ENCODE peak calls at places on chromosomes 6 and 20, in seven cellular contexts. N, I, V, Z, C, E and U are unnamed samples.

GRCh38 chr20:9071976-9072726 is 3.3 kb downstream of the PLCB4 start:
- DNase-seq in N (no peak), I (no peak), V (no peak), Z (no peak), C (no peak), E (no peak), U (no peak)

GRCh38 chr6:36052092-36052491 is 24.5 kb downstream of the MAPK14 start:
- DNase-seq in N (no peak), I (no peak), V (no peak), Z (no peak), C (no peak), E (no peak), U (no peak)

GRCh38 chr20:2524435-2525272 is 11.7 kb upstream of the TMC2 start:
- DNase-seq in N (peak; percentile 81), I (peak; percentile 92), V (peak; percentile 86), Z (peak; percentile 89), C (peak; percentile 94), E (peak; percentile 85), U (peak; percentile 95)

GRCh38 chr6:6984585-6985366 is 123.0 kb upstream of the RREB1 start:
- DNase-seq in N (no peak), I (no peak), V (peak; percentile 53), Z (no peak), C (no peak), E (no peak), U (no peak)

GRCh38 chr6:39303425-39304153 is 10.6 kb downstream of the KCNK17 start:
- DNase-seq in N (no peak), I (no peak), V (no peak), Z (no peak), C (no peak), E (no peak), U (no peak)

GRCh38 chr6:16698988-16699868 is 62.0 kb downstream of the ATXN1 start:
- DNase-seq in N (no peak), I (peak; percentile 59), V (no peak), Z (no peak), C (peak; percentile 53), E (no peak), U (no peak)

GRCh38 chr20:46276531-46276930 is 31.8 kb downstream of the CDH22 start:
- DNase-seq in N (no peak), I (no peak), V (no peak), Z (no peak), C (no peak), E (no peak), U (no peak)

GRCh38 chr6:34657307-34657978 is 39.1 kb downstream of the ILRUN start:
- DNase-seq in N (no peak), I (no peak), V (peak; percentile 71), Z (no peak), C (peak; percentile 33), E (no peak), U (no peak)

GRCh38 chr6:13012977-13013680 is 296.6 kb downstream of the PHACTR1 start:
- DNase-seq in N (peak; percentile 29), I (no peak), V (peak; percentile 92), Z (no peak), C (no peak), E (peak; percentile 70), U (peak; percentile 84)

GRCh38 chr6:167274270-167274669 is 16.8 kb upstream of the UNC93A start:
- DNase-seq in N (no peak), I (no peak), V (no peak), Z (no peak), C (no peak), E (no peak), U (no peak)

GRCh38 chr6:142155895-142156757 is 9.1 kb downstream of the VTA1 start:
- DNase-seq in N (no peak), I (no peak), V (no peak), Z (no peak), C (no peak), E (no peak), U (no peak)

GRCh38 chr6:108748959-108749358 is 99.3 kb upstream of the ARMC2 start:
- DNase-seq in N (no peak), I (no peak), V (no peak), Z (no peak), C (no peak), E (no peak), U (no peak)

GRCh38 chr6:56026461-56027180 is 151.2 kb upstream of the BMP5 start:
- DNase-seq in N (no peak), I (no peak), V (no peak), Z (no peak), C (no peak), E (no peak), U (no peak)

GRCh38 chr6:88165877-88166492 is at the start of gene CNR1:
- DNase-seq in N (peak; percentile 60), I (no peak), V (peak; percentile 43), Z (no peak), C (peak; percentile 27), E (peak; percentile 26), U (peak; percentile 82)

GRCh38 chr6:119347466-119348307 is 1.9 kb downstream of the MAN1A1 start:
- DNase-seq in N (no peak), I (peak; percentile 59), V (peak; percentile 68), Z (no peak), C (peak; percentile 49), E (peak; percentile 50), U (no peak)

GRCh38 chr6:72580281-72580940 is 41.5 kb upstream of the KCNQ5 start:
- DNase-seq in N (no peak), I (no peak), V (peak; percentile 68), Z (no peak), C (no peak), E (no peak), U (peak; percentile 9)

GRCh38 chr6:7691675-7692452 is 34.0 kb upstream of the BMP6 start:
- DNase-seq in N (no peak), I (no peak), V (no peak), Z (no peak), C (peak; percentile 12), E (no peak), U (no peak)